ENCODE peak calls at places on chromosome 22, in seven cellular contexts. Y is mesothelial cell of epicardium; D is transverse colon; M is omental fat pad; X is PC-3; G is activated CD8-positive, alpha-beta T cell treated with anti-CD3 and anti-CD28 coated beads for 36 hours; S is neural progenitor cell. T is an unnamed sample.

GRCh38 chr22:36860821-36861659 is at the start of gene NCF4:
- DNase-seq in Y (no peak), D (peak), M (no peak), X (no peak), G (peak), S (no peak), T (no peak)

GRCh38 chr22:25848954-25849353 is 107.0 kb downstream of the MYO18B start:
- DNase-seq in Y (no peak), D (no peak), M (no peak), X (no peak), G (no peak), S (no peak), T (no peak)

GRCh38 chr22:23098718-23099524 is 28.6 kb downstream of the GNAZ start:
- DNase-seq in Y (no peak), D (peak), M (no peak), X (no peak), G (no peak), S (no peak), T (no peak)

GRCh38 chr22:47600281-47600680 is 837.8 kb downstream of the TBC1D22A start:
- DNase-seq in Y (no peak), D (no peak), M (no peak), X (no peak), G (no peak), S (no peak), T (no peak)

GRCh38 chr22:49850021-49850911 is 3.4 kb upstream of the ZBED4 start:
- DNase-seq in Y (no peak), D (no peak), M (no peak), X (no peak), G (no peak), S (no peak), T (no peak)

GRCh38 chr22:17368727-17369552 is at the start of gene CECR2:
- DNase-seq in Y (peak), D (peak), M (no peak), X (no peak), G (no peak), S (peak), T (no peak)

GRCh38 chr22:49826603-49827306 is 918 bp downstream of the BRD1 start:
- DNase-seq in Y (no peak), D (peak), M (no peak), X (no peak), G (peak), S (peak), T (peak)

GRCh38 chr22:27419473-27419872 is 382.1 kb downstream of the MN1 start:
- DNase-seq in Y (no peak), D (no peak), M (no peak), X (no peak), G (no peak), S (no peak), T (no peak)

GRCh38 chr22:29691636-29692326 is 28.0 kb upstream of the CABP7 start:
- DNase-seq in Y (no peak), D (no peak), M (no peak), X (no peak), G (no peak), S (no peak), T (no peak)

GRCh38 chr22:49320714-49321476 is 506.8 kb downstream of the BRD1 start:
- DNase-seq in Y (no peak), D (no peak), M (no peak), X (no peak), G (no peak), S (no peak), T (no peak)

GRCh38 chr22:50400406-50400805 is 57.3 kb downstream of the PPP6R2 start:
- DNase-seq in Y (no peak), D (no peak), M (no peak), X (no peak), G (no peak), S (no peak), T (no peak)

GRCh38 chr22:49807780-49808708 is 19.6 kb downstream of the BRD1 start:
- DNase-seq in Y (no peak), D (no peak), M (no peak), X (no peak), G (peak), S (no peak), T (no peak)

GRCh38 chr22:18110194-18110943 is at the start of gene TUBA8:
- DNase-seq in Y (no peak), D (peak), M (no peak), X (peak), G (peak), S (peak), T (peak)

GRCh38 chr22:27228771-27229170 is 571.4 kb downstream of the MIAT start:
- DNase-seq in Y (no peak), D (no peak), M (no peak), X (no peak), G (no peak), S (no peak), T (no peak)

GRCh38 chr22:17784776-17785175 is 10.5 kb upstream of the BID start:
- DNase-seq in Y (no peak), D (no peak), M (no peak), X (no peak), G (no peak), S (no peak), T (no peak)

GRCh38 chr22:17592201-17592600 is 28.9 kb downstream of the SLC25A18 start:
- DNase-seq in Y (no peak), D (no peak), M (no peak), X (no peak), G (no peak), S (no peak), T (no peak)

GRCh38 chr22:27068121-27068520 is 410.7 kb downstream of the MIAT start:
- DNase-seq in Y (no peak), D (no peak), M (no peak), X (no peak), G (no peak), S (no peak), T (no peak)

GRCh38 chr22:37970864-37971263 is 13.5 kb downstream of the SOX10 start:
- DNase-seq in Y (no peak), D (no peak), M (no peak), X (no peak), G (no peak), S (no peak), T (no peak)

GRCh38 chr22:29312218-29313125 is 3.0 kb downstream of the RASL10A start:
- DNase-seq in Y (no peak), D (no peak), M (no peak), X (no peak), G (no peak), S (no peak), T (no peak)

GRCh38 chr22:21571679-21572078 is 4.2 kb downstream of the UBE2L3 start:
- DNase-seq in Y (no peak), D (no peak), M (no peak), X (no peak), G (no peak), S (no peak), T (no peak)

GRCh38 chr22:22783505-22783904 is 104.1 kb upstream of the IGLL5 start:
- DNase-seq in Y (no peak), D (no peak), M (no peak), X (no peak), G (no peak), S (no peak), T (no peak)

GRCh38 chr22:22884010-22884887 is 3.4 kb upstream of the IGLL5 start:
- DNase-seq in Y (no peak), D (peak), M (no peak), X (peak), G (peak), S (peak), T (peak)

GRCh38 chr22:35072939-35073338 is 7.0 kb downstream of the ISX start:
- DNase-seq in Y (no peak), D (no peak), M (no peak), X (peak), G (no peak), S (no peak), T (peak)

GRCh38 chr22:49992921-49993648 is 19.5 kb downstream of the IL17REL start:
- DNase-seq in Y (no peak), D (peak), M (peak), X (peak), G (peak), S (peak), T (peak)

GRCh38 chr22:29056472-29056871 is 5.2 kb downstream of the C22orf31 start:
- DNase-seq in Y (no peak), D (no peak), M (no peak), X (no peak), G (no peak), S (no peak), T (no peak)

GRCh38 chr22:37186228-37186996 is 1.6 kb downstream of the C1QTNF6 start:
- DNase-seq in Y (no peak), D (no peak), M (no peak), X (peak), G (peak), S (peak), T (peak)

GRCh38 chr22:26768986-26769385 is 111.6 kb downstream of the MIAT start:
- DNase-seq in Y (no peak), D (no peak), M (no peak), X (no peak), G (no peak), S (no peak), T (no peak)

GRCh38 chr22:26762503-26763170 is 105.2 kb downstream of the MIAT start:
- DNase-seq in Y (no peak), D (no peak), M (no peak), X (no peak), G (no peak), S (no peak), T (no peak)

GRCh38 chr22:44723801-44724200 is 21.8 kb downstream of the PRR5 start:
- DNase-seq in Y (no peak), D (no peak), M (no peak), X (peak), G (no peak), S (no peak), T (no peak)

GRCh38 chr22:41828516-41828915 is 4.4 kb upstream of the SREBF2 start:
- DNase-seq in Y (no peak), D (peak), M (no peak), X (no peak), G (no peak), S (no peak), T (no peak)

GRCh38 chr22:41827671-41828070 is 5.2 kb upstream of the SREBF2 start:
- DNase-seq in Y (no peak), D (no peak), M (no peak), X (no peak), G (no peak), S (no peak), T (no peak)

GRCh38 chr22:41831828-41832552 is 915 bp upstream of the SREBF2 start:
- DNase-seq in Y (no peak), D (no peak), M (no peak), X (no peak), G (no peak), S (no peak), T (no peak)

GRCh38 chr22:41831383-41831782 is 1.5 kb upstream of the SREBF2 start:
- DNase-seq in Y (no peak), D (no peak), M (no peak), X (no peak), G (peak), S (no peak), T (no peak)

DNA sequence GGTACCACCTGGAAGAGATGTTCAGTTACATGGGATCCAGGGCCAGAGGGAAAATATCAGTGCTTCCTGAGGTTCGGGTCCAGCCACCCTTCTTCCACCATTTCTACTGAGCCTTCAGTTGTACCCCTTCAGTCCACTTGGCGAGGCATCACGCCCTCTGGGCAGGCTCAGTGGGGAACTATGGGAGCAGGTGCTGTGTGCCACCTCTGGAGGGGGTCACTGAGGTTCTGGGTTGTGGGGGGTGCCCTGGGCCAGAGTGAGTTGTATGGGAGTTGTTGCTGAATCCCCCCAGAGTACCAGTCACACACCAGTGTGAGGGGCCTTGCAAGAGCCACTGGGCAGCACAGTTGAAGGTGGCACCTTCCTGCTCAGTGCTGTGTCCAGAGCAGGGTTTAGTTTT is 2.7 kb upstream of the SREBF2 start:
- DNase-seq in Y (no peak), D (no peak), M (no peak), X (no peak), G (no peak), S (no peak), T (no peak)
- TF ChIP-seq CTCF in Y (no peak), D (no peak), M (no peak), X (no peak), G (no peak), S (peak), T (no peak)

GRCh38 chr22:20569059-20570058 is 61.9 kb downstream of the MED15 start:
- DNase-seq in Y (no peak), D (peak), M (no peak), X (peak), G (peak), S (no peak), T (peak)
- TF ChIP-seq CTCF in Y (no peak), D (no peak), M (no peak), X (no peak), G (no peak), S (no peak), T (no peak)

DNA sequence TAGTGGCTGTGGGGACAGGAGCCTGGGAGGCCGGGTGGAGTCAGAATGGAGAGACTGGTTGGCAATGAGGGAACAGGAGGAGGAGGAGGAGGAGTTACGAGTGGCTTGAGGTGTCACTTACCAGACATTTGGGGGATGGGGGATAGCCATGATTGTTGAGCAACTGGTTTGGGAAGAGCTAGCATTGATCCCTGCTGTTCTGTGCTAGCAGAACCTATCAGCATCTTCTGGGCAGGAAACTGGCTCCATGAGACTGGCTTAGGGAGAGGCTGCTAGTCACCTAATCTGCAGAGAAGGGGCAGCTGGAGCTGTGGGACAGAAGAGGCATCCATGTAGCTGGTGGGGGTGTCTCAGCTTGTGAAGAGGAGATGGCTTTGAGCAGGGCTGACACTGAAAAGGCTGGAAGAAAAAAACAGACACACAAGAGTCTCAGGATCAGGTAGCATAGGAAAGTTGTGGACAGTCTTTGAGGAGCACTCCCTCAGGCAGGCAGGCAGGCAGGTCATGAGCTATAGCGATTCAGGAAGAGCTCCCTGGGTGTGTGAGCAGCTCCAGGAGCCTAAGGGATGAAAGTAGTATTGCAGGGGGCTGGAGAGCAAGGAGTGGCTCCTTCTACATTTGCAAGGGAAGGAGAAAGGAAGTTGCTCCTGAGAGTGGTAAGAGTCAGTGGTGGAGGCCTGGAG is 22.3 kb downstream of the PIK3IP1 start:
- DNase-seq in Y (no peak), D (no peak), M (no peak), X (no peak), G (no peak), S (no peak), T (no peak)
- TF ChIP-seq CTCF in Y (no peak), D (no peak), M (no peak), X (no peak), G (no peak), S (no peak), T (no peak)

DNA sequence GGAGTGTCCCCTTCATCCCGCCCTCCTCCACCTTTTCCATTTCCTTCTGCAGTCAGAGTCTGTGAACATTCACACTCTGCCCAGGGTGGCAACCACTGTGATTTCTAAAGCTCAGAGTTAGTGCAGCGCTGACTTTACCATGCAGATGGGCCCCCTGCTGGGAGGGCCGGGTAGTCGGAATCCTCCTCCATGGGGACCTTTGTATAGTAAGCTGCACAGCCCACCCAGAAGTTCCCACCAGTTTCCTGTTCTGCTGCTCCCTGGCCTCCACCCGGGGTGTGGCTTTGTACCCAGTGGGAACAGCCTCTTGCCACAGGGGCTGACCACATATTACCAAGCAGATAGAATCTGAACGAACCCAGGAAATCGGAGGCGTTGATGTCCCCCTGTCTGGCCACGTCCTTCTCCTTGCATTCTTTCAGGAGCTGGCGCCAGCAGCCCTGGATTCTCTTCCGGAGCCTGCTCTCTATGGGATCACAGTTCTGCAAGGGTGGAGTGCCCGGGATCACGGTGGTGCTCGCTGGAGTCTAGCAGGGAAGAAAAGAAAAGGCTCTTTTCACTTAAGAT is 125.3 kb downstream of the MPPED1 start:
- DNase-seq in Y (no peak), D (no peak), M (no peak), X (peak), G (peak), S (no peak), T (peak)
- TF ChIP-seq CTCF in Y (no peak), D (no peak), M (no peak), X (peak), G (no peak), S (no peak), T (no peak)

DNA sequence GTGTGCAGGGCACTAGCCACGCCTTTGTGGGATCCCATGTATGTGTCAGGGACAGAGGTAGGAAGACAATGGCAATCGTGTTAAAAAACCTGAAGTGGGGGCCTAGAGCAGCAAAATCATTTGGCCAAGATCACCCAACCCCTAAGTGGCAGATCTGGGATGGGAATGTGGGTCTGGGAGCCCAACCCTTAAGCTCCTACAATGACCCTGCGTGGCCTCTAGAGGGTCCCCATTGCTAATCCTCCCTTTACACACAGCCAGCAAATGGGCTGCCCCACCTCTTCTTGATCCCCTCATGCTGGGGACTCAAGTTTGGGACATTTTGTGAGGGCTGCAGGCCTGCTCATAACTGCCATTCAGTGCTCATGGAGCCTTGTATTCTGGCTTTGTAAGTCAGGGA is 73.2 kb upstream of the SUSD2 start:
- DNase-seq in Y (no peak), D (no peak), M (no peak), X (no peak), G (no peak), S (peak), T (no peak)
- TF ChIP-seq CTCF in Y (no peak), D (no peak), M (no peak), X (no peak), G (no peak), S (peak), T (no peak)

GRCh38 chr22:39545310-39546063 is 12.9 kb upstream of the RPS19BP1 start:
- DNase-seq in Y (peak), D (peak), M (no peak), X (no peak), G (peak), S (peak), T (no peak)

GRCh38 chr22:39546889-39547586 is 14.5 kb upstream of the RPS19BP1 start:
- DNase-seq in Y (no peak), D (no peak), M (no peak), X (peak), G (no peak), S (no peak), T (peak)

GRCh38 chr22:39546064-39546365 is 13.5 kb upstream of the RPS19BP1 start:
- DNase-seq in Y (no peak), D (no peak), M (no peak), X (no peak), G (no peak), S (no peak), T (no peak)

GRCh38 chr22:39547587-39547947 is 15.0 kb upstream of the RPS19BP1 start:
- DNase-seq in Y (no peak), D (no peak), M (no peak), X (no peak), G (no peak), S (no peak), T (no peak)

DNA sequence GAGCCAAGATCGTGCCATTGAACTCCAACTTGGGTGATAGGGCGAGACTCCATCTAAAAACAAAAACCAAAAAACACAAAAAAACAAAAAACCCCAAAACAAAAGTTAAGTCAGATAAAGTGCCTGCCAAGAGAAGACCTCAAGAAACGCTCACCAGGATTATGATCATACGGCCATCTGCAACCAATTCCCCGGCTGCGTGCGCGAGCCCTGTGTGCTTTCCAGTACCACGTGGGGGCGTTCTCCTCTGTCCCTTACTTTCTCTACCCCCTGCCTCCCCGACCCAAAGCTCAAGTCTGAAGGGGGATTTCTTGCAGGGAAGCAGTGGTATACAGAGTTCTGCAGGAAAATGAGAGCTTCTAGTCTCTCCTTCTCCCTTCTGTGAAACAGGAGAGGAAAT is 10.5 kb upstream of the RPS19BP1 start:
- DNase-seq in Y (no peak), D (no peak), M (no peak), X (peak), G (peak), S (peak), T (no peak)
- TF ChIP-seq CTCF in Y (no peak), D (no peak), M (no peak), X (peak), G (peak), S (peak), T (peak)